ENCODE peak calls at places on chromosome 4, in six cellular contexts. R is heart left ventricle, A is cardiac muscle cell, V is GM23338, Z is fibroblast of the aortic adventitia, N is fibroblast of lung. H is an unnamed sample.

GRCh38 chr4:138967313-138967712 is 48.3 kb upstream of the NOCT start:
- DNase-seq in R (no peak), A (no peak), V (no peak), Z (no peak), N (peak; percentile 90), H (peak; percentile 40)

GRCh38 chr4:156633846-156634245 is 337.8 kb downstream of the PDGFC start:
- DNase-seq in R (no peak), A (no peak), V (no peak), Z (no peak), N (no peak), H (no peak)

GRCh38 chr4:13577660-13578059 is 33.4 kb upstream of the NKX3-2 start:
- DNase-seq in R (no peak), A (no peak), V (no peak), Z (no peak), N (no peak), H (no peak)

GRCh38 chr4:101008503-101008902 is 338.8 kb downstream of the PPP3CA start:
- DNase-seq in R (no peak), A (no peak), V (no peak), Z (no peak), N (no peak), H (no peak)

GRCh38 chr4:52966781-52967180 is 104.7 kb downstream of the RASL11B start:
- DNase-seq in R (no peak), A (no peak), V (no peak), Z (no peak), N (no peak), H (no peak)

GRCh38 chr4:140395668-140396067 is 22.2 kb downstream of the SCOC start:
- DNase-seq in R (no peak), A (no peak), V (peak; percentile 38), Z (no peak), N (no peak), H (no peak)

GRCh38 chr4:38985363-38986065 is 46.7 kb downstream of the TMEM156 start:
- DNase-seq in R (no peak), A (no peak), V (no peak), Z (no peak), N (no peak), H (no peak)

GRCh38 chr4:110586137-110586850 is 36.6 kb downstream of the PITX2 start:
- DNase-seq in R (no peak), A (peak; percentile 23), V (peak; percentile 79), Z (peak; percentile 77), N (peak; percentile 78), H (peak; percentile 76)

GRCh38 chr4:39324446-39324845 is 41.7 kb downstream of the RFC1 start:
- DNase-seq in R (no peak), A (no peak), V (no peak), Z (no peak), N (no peak), H (peak; percentile 38)

GRCh38 chr4:151709071-151709470 is 51.7 kb downstream of the GATB start:
- DNase-seq in R (no peak), A (no peak), V (no peak), Z (no peak), N (no peak), H (no peak)

GRCh38 chr4:159210975-159211374 is 108.1 kb downstream of the RAPGEF2 start:
- DNase-seq in R (no peak), A (no peak), V (no peak), Z (no peak), N (no peak), H (no peak)

GRCh38 chr4:171353535-171353934 is 459.7 kb upstream of the GALNTL6 start:
- DNase-seq in R (no peak), A (no peak), V (no peak), Z (no peak), N (no peak), H (no peak)

GRCh38 chr4:82380344-82380743 is 6.6 kb upstream of the HNRNPD start:
- DNase-seq in R (peak; percentile 66), A (no peak), V (no peak), Z (no peak), N (no peak), H (no peak)

GRCh38 chr4:53963786-53964185 is 100.6 kb downstream of the CHIC2 start:
- DNase-seq in R (no peak), A (no peak), V (no peak), Z (no peak), N (no peak), H (no peak)

GRCh38 chr4:120843840-120844527 is 78.5 kb downstream of the PRDM5 start:
- DNase-seq in R (no peak), A (peak; percentile 70), V (peak; percentile 70), Z (no peak), N (no peak), H (no peak)

GRCh38 chr4:100306018-100306417 is 115.8 kb upstream of the DDIT4L start:
- DNase-seq in R (no peak), A (no peak), V (no peak), Z (peak; percentile 71), N (no peak), H (peak; percentile 21)

GRCh38 chr4:108868606-108869227 is 105.9 kb upstream of the ETNPPL start:
- DNase-seq in R (no peak), A (no peak), V (no peak), Z (no peak), N (no peak), H (no peak)

GRCh38 chr4:37441231-37442061 is 196.9 kb downstream of the NWD2 start:
- DNase-seq in R (no peak), A (no peak), V (no peak), Z (no peak), N (no peak), H (no peak)

GRCh38 chr4:2829321-2829932 is 14.2 kb upstream of the ADD1 start:
- DNase-seq in R (peak; percentile 15), A (no peak), V (no peak), Z (no peak), N (no peak), H (no peak)

GRCh38 chr4:76445911-76446310 is 10.9 kb downstream of the SHROOM3 start:
- DNase-seq in R (no peak), A (no peak), V (no peak), Z (no peak), N (no peak), H (no peak)

GRCh38 chr4:102593147-102593546 is 92.0 kb downstream of the NFKB1 start:
- DNase-seq in R (no peak), A (no peak), V (no peak), Z (no peak), N (no peak), H (no peak)

GRCh38 chr4:29037501-29037900 is 1682.7 kb upstream of the PCDH7 start:
- DNase-seq in R (no peak), A (no peak), V (no peak), Z (no peak), N (no peak), H (no peak)

GRCh38 chr4:13859423-13859822 is 231.9 kb upstream of the BOD1L1 start:
- DNase-seq in R (no peak), A (no peak), V (no peak), Z (no peak), N (no peak), H (no peak)

GRCh38 chr4:59044316-59044715 is 1934.1 kb upstream of the IGFBP7 start:
- DNase-seq in R (no peak), A (peak; percentile 7), V (no peak), Z (no peak), N (no peak), H (no peak)

GRCh38 chr4:140877781-140878180 is 121.6 kb upstream of the TBC1D9 start:
- DNase-seq in R (no peak), A (no peak), V (no peak), Z (no peak), N (no peak), H (no peak)

GRCh38 chr4:88008624-88009235 is 1.3 kb downstream of the PKD2 start:
- DNase-seq in R (no peak), A (no peak), V (no peak), Z (peak; percentile 61), N (peak; percentile 24), H (peak; percentile 31)

DNA sequence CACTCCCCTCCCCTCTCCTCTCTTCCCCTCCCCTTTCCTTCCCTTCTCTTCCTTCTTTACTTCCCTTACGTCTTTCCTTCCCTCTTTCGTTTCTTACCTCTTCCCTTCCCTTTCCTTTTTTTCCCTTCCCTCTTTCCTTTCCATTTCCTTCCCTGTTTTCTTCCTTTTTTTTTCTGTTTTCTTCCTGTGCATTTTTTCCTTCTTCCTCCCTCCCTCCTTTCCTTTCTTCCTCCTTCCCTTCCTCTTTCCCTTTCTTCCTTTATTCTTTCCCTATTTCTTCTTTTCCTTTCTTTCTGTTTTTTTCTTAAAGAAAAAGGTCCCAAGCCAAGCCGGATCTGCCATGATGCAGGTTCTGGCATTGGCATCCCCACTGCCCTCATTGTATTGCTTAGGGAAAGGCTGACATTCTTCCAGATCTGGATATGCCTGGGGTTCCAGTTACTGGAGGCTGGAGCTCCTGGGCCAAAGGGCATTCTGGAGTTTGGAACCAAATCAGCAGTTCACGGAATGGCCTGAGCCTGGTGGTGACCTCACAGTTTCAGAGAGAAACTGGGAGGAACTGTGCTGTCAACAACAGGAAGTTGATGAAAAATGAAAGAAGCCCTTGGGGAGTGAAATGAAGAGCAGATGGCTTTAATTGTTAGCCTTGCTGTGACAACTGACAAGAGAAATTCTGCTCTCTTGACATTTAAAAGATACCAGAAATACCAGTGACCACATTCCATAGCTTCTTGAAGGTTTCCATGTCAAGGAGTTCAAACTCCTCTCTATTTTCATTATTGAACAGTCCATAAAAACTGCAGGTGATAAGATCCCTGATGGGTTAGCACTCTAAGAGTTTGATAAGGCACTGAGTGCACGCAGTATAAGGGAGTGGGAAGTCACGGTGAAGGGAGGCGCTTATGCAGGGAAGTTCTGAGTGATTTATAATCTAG is 622.1 kb downstream of the SPRY1 start:
- DNase-seq in R (peak; percentile 53), A (peak; percentile 82), V (peak; percentile 6), Z (peak; percentile 81), N (peak; percentile 51), H (peak; percentile 92)
- H3K4me3 ChIP-seq in R (no peak overlapping the region), A (no peak overlapping the region), V (no peak overlapping the region), Z (no peak overlapping the region), N (no peak overlapping the region), H (no peak overlapping the region)

GRCh38 chr4:126582737-126583136 is 1050.0 kb upstream of the INTU start:
- DNase-seq in R (no peak), A (no peak), V (peak; percentile 37), Z (no peak), N (no peak), H (peak; percentile 25)
- TF ChIP-seq CTCF in R (no peak), A (peak; percentile 19), V (peak; percentile 68), Z (no peak), N (no peak), H (peak; percentile 47)

DNA sequence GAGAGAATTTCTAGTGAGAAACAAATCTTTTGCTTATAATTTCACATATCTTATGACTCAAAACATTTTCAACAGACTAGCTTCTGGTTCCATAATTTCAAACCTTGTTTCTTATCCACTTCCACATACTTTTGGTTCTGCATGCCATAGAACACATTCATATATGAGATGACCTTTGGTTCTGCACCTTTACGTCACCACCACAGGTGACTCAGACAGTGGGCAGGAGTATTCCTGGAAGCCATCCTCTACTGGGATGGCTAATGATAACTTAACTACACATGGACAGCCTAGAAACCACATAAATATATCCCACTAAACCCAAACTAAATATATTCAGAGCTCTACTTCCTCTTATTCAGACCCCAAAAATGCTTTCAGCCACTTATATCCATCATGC is 133.3 kb downstream of the DCK start:
- DNase-seq in R (no peak), A (no peak), V (no peak), Z (peak; percentile 86), N (peak; percentile 65), H (peak; percentile 57)
- H3K4me3 ChIP-seq in R (no peak overlapping the region), A (no peak overlapping the region), V (no peak overlapping the region), Z (no peak overlapping the region), N (no peak overlapping the region), H (no peak overlapping the region)

DNA sequence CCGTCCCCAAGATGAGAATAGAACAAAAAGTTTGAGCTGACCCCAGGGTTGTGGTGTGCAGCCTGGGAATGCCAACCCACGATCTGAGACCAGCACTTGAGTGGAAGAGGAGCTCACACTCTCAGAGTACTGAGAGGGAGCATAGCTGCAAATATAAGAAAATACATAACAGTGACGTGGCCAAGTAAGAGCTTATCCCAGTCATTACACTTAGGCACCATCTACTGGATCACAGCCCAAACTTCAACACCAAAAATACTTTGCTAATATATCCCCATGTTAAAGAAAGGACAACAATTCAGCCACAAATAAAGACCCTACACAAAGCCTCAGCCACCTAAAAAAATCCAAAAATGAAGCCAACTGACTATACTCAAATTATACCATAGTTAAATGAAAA is 33.3 kb upstream of the CXCL6 start:
- DNase-seq in R (no peak), A (no peak), V (no peak), Z (no peak), N (no peak), H (no peak)
- TF ChIP-seq CTCF in R (no peak), A (no peak), V (peak; percentile 15), Z (no peak), N (no peak), H (no peak)